ENCODE peak calls at places on chromosomes 16 and 17, in ten cellular contexts. L is body of pancreas, I is heart right ventricle, J is activated gamma-delta T cell treated with Interleukin-2 at 50 U/mL for 16 hours, M is fibroblast of mammary gland, D is tibial nerve, K is activated T-cell treated with anti-CD3 and anti-CD28 coated beads for 1 hour, Z is NCI-H2029, O is AG08395, P is NCI-H2107. S is an unnamed sample.
A peak's percentile ranks its signal among the peaks of the same experiment; 100 is the strongest.

GRCh38 chr17:56284501-56284900 is 131.2 kb downstream of the ANKFN1 start:
- DNase-seq in O (no peak), J (no peak), I (no peak), M (no peak), L (no peak), K (no peak), D (no peak), Z (no peak), P (no peak), S (no peak)

GRCh38 chr17:78488867-78489634 is 88.1 kb downstream of the DNAH17 start:
- DNase-seq in Z (no peak), K (no peak), I (no peak), M (no peak), P (no peak), D (no peak), L (no peak), O (no peak), J (no peak), S (no peak)

GRCh38 chr17:31580331-31581021 is 189.0 kb downstream of the RAB11FIP4 start:
- DNase-seq in J (no peak), K (no peak), M (peak; percentile 89), Z (no peak), O (peak; percentile 73), D (no peak), L (peak; percentile 58), P (no peak), I (no peak), S (no peak)

GRCh38 chr16:23055481-23055880 is 93.8 kb downstream of the USP31 start:
- DNase-seq in L (no peak), I (no peak), O (no peak), J (no peak), P (no peak), M (no peak), K (no peak), Z (no peak), D (no peak), S (no peak)

GRCh38 chr16:21950782-21951521 is 2.2 kb upstream of the UQCRC2 start:
- DNase-seq in J (peak; percentile 8), K (no peak), Z (no peak), I (no peak), D (no peak), L (peak; percentile 18), P (no peak), O (peak; percentile 41), M (peak; percentile 48), S (no peak)

GRCh38 chr17:78883533-78884131 is 19.4 kb downstream of the CEP295NL start:
- DNase-seq in J (no peak), Z (peak; percentile 20), K (no peak), O (peak; percentile 95), L (peak; percentile 84), P (peak; percentile 29), I (peak; percentile 77), D (peak; percentile 83), M (peak; percentile 97), S (no peak)

GRCh38 chr16:71923941-71924690 is 28.8 kb downstream of the IST1 start:
- DNase-seq in I (no peak), D (no peak), P (no peak), M (peak; percentile 41), O (no peak), J (no peak), Z (no peak), K (no peak), L (no peak), S (no peak)

GRCh38 chr17:41870627-41871026 is 5.4 kb upstream of the KLHL11 start:
- DNase-seq in Z (peak; percentile 12), D (no peak), P (no peak), J (no peak), L (no peak), K (no peak), M (peak; percentile 48), O (no peak), I (no peak), S (no peak)

GRCh38 chr17:30117548-30118155 is 1.0 kb downstream of the NSRP1 start:
- DNase-seq in M (peak; percentile 36), O (no peak), K (no peak), L (no peak), P (no peak), J (no peak), D (no peak), I (no peak), Z (no peak), S (no peak)

GRCh38 chr16:54286330-54287017 is at the start of gene IRX3:
- DNase-seq in K (no peak), M (peak; percentile 90), I (peak; percentile 89), L (peak; percentile 68), D (no peak), Z (peak; percentile 51), J (no peak), P (no peak), O (peak; percentile 96), S (no peak)

GRCh38 chr17:27666831-27667560 is 36.0 kb downstream of the LGALS9 start:
- DNase-seq in K (no peak), L (no peak), J (no peak), P (no peak), D (no peak), M (no peak), I (no peak), O (no peak), Z (no peak), S (no peak)

S was measured in activated effector memory CD4-positive, alpha-beta T cell treated with Interleukin-2 at 50 U/mL for 16 hours.